ENCODE peak calls at places on chromosomes 5 and 9, in nine cellular contexts. P is esophagus squamous epithelium; K is CD8-positive, alpha-beta T cell; L is astrocyte; O is hepatocyte; U is spleen; S is adrenal gland; I is fibroblast of lung; Y is heart right ventricle. T is an unnamed sample.

GRCh38 chr9:33850677-33851076 is 33.7 kb downstream of the UBE2R2 start:
- DNase-seq in P (no peak), K (no peak), L (no peak), O (no peak), U (no peak), S (no peak), I (no peak), Y (no peak), T (no peak)

GRCh38 chr5:111478266-111478665 is 34.1 kb downstream of the STARD4 start:
- DNase-seq in P (no peak), K (no peak), L (no peak), O (no peak), U (no peak), S (no peak), I (no peak), Y (no peak), T (no peak)

GRCh38 chr9:90544488-90544887 is 98.1 kb downstream of the DIRAS2 start:
- DNase-seq in P (no peak), K (no peak), L (no peak), O (no peak), U (no peak), S (no peak), I (no peak), Y (no peak), T (no peak)

GRCh38 chr9:3746296-3747275 is 220.8 kb upstream of the RFX3 start:
- DNase-seq in P (no peak), K (no peak), L (peak; percentile 93), O (peak; percentile 38), U (no peak), S (no peak), I (peak; percentile 94), Y (no peak), T (no peak)

GRCh38 chr5:14706615-14707021 is 42.1 kb downstream of the OTULIN start:
- DNase-seq in P (no peak), K (peak; percentile 57), L (peak; percentile 65), O (no peak), U (no peak), S (no peak), I (peak; percentile 72), Y (no peak), T (no peak)

GRCh38 chr5:134555889-134556311 is 30.4 kb downstream of the JADE2 start:
- DNase-seq in P (no peak), K (peak; percentile 82), L (peak; percentile 51), O (peak; percentile 42), U (peak; percentile 92), S (peak; percentile 88), I (peak; percentile 65), Y (no peak), T (peak; percentile 86)

GRCh38 chr5:965604-966344 is 42.8 kb upstream of the NKD2 start:
- DNase-seq in P (no peak), K (no peak), L (no peak), O (no peak), U (peak; percentile 67), S (no peak), I (no peak), Y (no peak), T (no peak)

GRCh38 chr9:133429641-133430161 is 7.5 kb downstream of the ADAMTS13 start:
- DNase-seq in P (no peak), K (peak; percentile 33), L (peak; percentile 8), O (peak; percentile 70), U (peak; percentile 82), S (no peak), I (peak; percentile 25), Y (peak; percentile 31), T (no peak)

GRCh38 chr5:107223066-107223465 is 447.7 kb downstream of the EFNA5 start:
- DNase-seq in P (no peak), K (no peak), L (no peak), O (no peak), U (no peak), S (no peak), I (no peak), Y (no peak), T (no peak)

GRCh38 chr9:75039006-75039405 is 10.9 kb upstream of the CARNMT1 start:
- DNase-seq in P (no peak), K (no peak), L (peak; percentile 80), O (peak; percentile 17), U (no peak), S (no peak), I (peak; percentile 84), Y (no peak), T (no peak)

GRCh38 chr5:124634820-124635323 is 111.6 kb downstream of the ZNF608 start:
- DNase-seq in P (no peak), K (no peak), L (peak; percentile 71), O (no peak), U (no peak), S (no peak), I (peak; percentile 70), Y (no peak), T (no peak)

GRCh38 chr5:10735569-10736255 is 25.3 kb downstream of the DAP start:
- DNase-seq in P (no peak), K (no peak), L (no peak), O (no peak), U (peak; percentile 87), S (no peak), I (no peak), Y (peak; percentile 29), T (no peak)

GRCh38 chr5:44536650-44537260 is 147.5 kb upstream of the FGF10 start:
- DNase-seq in P (no peak), K (no peak), L (no peak), O (peak; percentile 68), U (no peak), S (peak; percentile 64), I (no peak), Y (no peak), T (no peak)

GRCh38 chr5:52983731-52984620 is 5.2 kb upstream of the ITGA2 start:
- DNase-seq in P (no peak), K (no peak), L (peak; percentile 87), O (no peak), U (no peak), S (no peak), I (peak; percentile 87), Y (no peak), T (no peak)

GRCh38 chr9:74645007-74645639 is 148.0 kb downstream of the RORB start:
- DNase-seq in P (no peak), K (no peak), L (no peak), O (peak; percentile 44), U (no peak), S (no peak), I (peak; percentile 9), Y (no peak), T (no peak)

GRCh38 chr5:108472237-108472636 is 90.3 kb upstream of the FBXL17 start:
- DNase-seq in P (no peak), K (no peak), L (no peak), O (peak; percentile 5), U (no peak), S (no peak), I (peak; percentile 12), Y (no peak), T (no peak)

DNA sequence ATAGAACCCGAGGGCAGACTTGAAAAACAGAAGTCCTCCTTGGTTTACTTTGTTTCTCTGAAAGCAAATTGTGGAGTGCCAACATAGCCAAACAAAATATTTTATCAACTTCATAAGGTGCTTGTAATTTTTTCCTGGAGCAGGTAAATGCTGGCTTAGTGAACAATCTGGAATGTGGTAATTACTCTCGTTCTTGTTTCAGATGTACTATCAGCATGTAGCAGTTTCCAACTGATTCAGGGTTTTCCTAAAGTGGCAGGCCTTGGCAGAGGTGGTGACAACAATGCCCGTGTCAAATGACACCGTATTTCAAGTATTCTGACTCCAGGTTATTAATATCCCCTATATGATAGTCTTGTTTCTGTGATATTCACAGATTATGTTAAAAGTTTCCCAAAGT is 1.2 kb downstream of the C9orf72 start:
- DNase-seq in P (no peak), K (no peak), L (no peak), O (no peak), U (no peak), S (no peak), I (no peak), Y (no peak), T (no peak)
- H3K4me3 ChIP-seq in P (peak overlapping the region; percentile 80), K (no peak overlapping the region), L (no peak overlapping the region), O (no peak overlapping the region), U (peak overlapping the region; percentile 74), S (no peak overlapping the region), I (peak overlapping the region; percentile 61), Y (peak overlapping the region; percentile 75), T (peak overlapping the region; percentile 81)

GRCh38 chr5:75260708-75261107 is 24.0 kb upstream of the ANKRD31 start:
- DNase-seq in P (no peak), K (no peak), L (no peak), O (peak; percentile 56), U (no peak), S (no peak), I (no peak), Y (no peak), T (no peak)

GRCh38 chr5:75262278-75262677 is 25.6 kb upstream of the ANKRD31 start:
- DNase-seq in P (no peak), K (no peak), L (no peak), O (no peak), U (no peak), S (no peak), I (no peak), Y (no peak), T (no peak)

DNA sequence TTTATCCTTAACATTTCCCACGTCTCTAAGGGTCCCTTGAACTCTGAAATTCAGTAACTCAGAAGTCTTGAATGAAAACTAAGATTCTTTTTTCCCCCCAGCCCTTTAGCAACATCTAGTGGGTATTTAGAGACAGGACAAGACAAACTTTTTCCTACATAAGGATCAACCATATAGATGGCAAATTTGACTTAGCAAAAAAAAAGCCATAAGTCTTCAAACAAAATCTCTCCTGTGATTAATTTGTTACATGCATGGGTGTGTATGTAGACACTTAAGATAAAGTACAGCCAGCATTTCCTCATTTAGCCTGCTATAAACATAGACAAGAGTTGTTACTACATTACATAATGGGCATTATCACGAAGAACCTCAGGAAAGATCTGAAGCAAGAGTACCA is 29.1 kb upstream of the ANKRD31 start:
- DNase-seq in P (no peak), K (no peak), L (peak; percentile 28), O (peak; percentile 53), U (no peak), S (no peak), I (peak; percentile 30), Y (no peak), T (no peak)
- TF ChIP-seq CTCF in P (peak; percentile 40), K (peak; percentile 68), L (peak; percentile 37), O (peak; percentile 66), U (no peak), S (no peak), I (peak; percentile 41), Y (peak; percentile 58), T (peak; percentile 29)

GRCh38 chr9:83538172-83538889 is at the start of gene FRMD3:
- DNase-seq in P (no peak), K (no peak), L (peak; percentile 48), O (peak; percentile 87), U (peak; percentile 93), S (peak; percentile 95), I (peak; percentile 67), Y (peak; percentile 91), T (peak; percentile 76)
- H3K4me3 ChIP-seq in P (peak within 1 kb of the TSS; percentile 71), K (no peak within 1 kb of the TSS), L (peak within 1 kb of the TSS; percentile 63), O (peak within 1 kb of the TSS; percentile 81), U (peak within 1 kb of the TSS; percentile 73), S (peak within 1 kb of the TSS; percentile 77), I (no peak within 1 kb of the TSS), Y (peak within 1 kb of the TSS; percentile 69), T (peak within 1 kb of the TSS; percentile 47)

DNA sequence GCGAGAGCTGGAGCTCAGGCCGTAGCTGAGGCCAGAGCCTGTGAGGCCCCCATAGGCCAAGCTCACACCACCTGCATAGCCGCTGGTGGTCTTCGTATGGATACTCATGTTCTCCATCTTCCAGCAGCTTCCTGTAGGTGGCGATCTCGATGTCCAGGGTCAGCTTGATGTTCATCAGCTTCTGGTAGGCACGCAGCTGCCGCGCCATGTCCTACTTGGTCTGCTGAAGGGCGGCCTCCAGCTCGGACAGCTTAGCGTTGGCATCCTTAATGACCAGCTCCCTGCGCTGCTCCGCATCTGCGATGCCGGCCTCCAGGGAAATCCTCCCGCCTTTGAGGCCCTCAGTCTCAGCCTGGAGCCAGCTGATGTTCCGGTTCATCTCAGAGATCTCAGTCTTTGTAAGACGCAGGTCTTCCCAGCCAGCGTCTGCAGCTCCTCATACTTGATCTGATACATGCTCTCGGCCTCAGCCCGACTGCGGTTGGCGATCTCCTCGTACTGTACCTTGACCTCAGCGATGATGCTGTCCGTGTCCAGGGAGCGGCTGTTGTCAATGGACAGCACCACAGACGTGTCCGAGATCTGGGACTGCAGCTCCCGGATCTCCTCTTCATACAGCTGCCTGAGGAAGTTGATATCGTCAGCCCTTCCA is 172.1 kb downstream of the PPP2R2B start:
- DNase-seq in P (no peak), K (no peak), L (no peak), O (no peak), U (no peak), S (no peak), I (no peak), Y (no peak), T (no peak)
- TF ChIP-seq CTCF in P (no peak), K (no peak), L (no peak), O (no peak), U (no peak), S (no peak), I (no peak), Y (no peak), T (no peak)

T was measured in left lung.